ENCODE peak calls at places on chromosomes 4 and X, in four cellular contexts. B is GM12878, L is HepG2, Q is K562. N is an unnamed sample.

GRCh38 chr4:161132715-161133425 is 1030.9 kb downstream of the FSTL5 start:
- DNase-seq in B (peak), L (no peak), Q (no peak), N (no peak)

GRCh38 chrX:675896-676295 is 45.3 kb downstream of the SHOX start:
- DNase-seq in B (no peak), L (no peak), Q (no peak), N (no peak)

GRCh38 chr4:69757464-69757863 is 3.0 kb downstream of the SULT1B1 start:
- DNase-seq in B (no peak), L (no peak), Q (no peak), N (no peak)

GRCh38 chr4:154743683-154744340 is at the start of gene LRAT:
- DNase-seq in B (no peak), L (no peak), Q (peak), N (peak)

GRCh38 chr4:1018147-1019020 is 7.0 kb downstream of the FGFRL1 start:
- DNase-seq in B (no peak), L (no peak), Q (peak), N (no peak)

GRCh38 chr4:33685939-33686338 is 2558.4 kb downstream of the ARAP2 start:
- DNase-seq in B (no peak), L (no peak), Q (no peak), N (no peak)

GRCh38 chrX:100994352-100995281 is 25.1 kb downstream of the ARL13A start:
- DNase-seq in B (peak), L (peak), Q (peak), N (no peak)

GRCh38 chr4:150280081-150280950 is 202.1 kb downstream of the DCLK2 start:
- DNase-seq in B (no peak), L (no peak), Q (no peak), N (no peak)

GRCh38 chrX:48665991-48666390 is 17.6 kb upstream of the WAS start:
- DNase-seq in B (no peak), L (no peak), Q (no peak), N (no peak)
- TF ChIP-seq TARDBP in B (no peak), L (no peak), Q (no peak), N (no peak)

DNA sequence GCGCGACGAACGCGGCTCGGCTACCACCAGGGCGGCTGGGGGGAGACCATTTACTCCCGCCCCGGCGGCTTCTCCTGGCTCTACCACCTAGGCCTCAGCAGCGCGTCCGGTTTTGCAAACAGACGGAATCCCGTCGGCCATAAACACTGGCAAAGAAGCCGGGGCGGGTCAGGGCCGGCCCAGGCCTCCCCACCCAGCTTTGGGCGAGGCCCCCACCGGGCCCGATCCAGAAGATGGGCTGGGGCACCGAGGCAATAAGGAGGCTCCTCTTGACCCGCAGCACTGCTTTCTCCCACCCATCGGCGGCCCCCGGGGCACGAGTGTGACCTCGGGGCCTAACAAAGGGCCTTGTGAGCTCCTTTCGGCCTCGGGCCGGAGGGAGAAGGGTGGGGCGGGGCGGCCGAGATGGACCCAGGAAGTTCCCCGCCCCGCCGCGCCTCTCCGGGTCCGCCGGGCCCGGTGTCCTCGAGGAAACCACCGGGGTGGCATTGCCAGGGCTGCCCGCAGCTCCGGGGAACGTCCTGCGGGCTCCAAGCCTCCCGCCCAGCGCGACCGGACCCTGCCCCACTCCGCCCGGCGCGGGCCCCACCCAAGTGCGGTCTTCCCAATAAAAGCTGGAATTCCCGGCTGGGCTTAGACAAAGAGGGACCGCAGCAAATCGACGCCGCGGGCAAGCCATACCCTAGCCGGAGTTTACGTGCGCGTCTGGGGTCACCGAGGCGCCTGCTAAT is 5.9 kb downstream of the BCOR start:
- DNase-seq in B (no peak), L (no peak), Q (no peak), N (no peak)
- TF ChIP-seq TARDBP in B (no peak), L (no peak), Q (no peak), N (no peak)

GRCh38 chr4:3721627-3722026 is 44.6 kb upstream of the ADRA2C start:
- DNase-seq in B (no peak), L (no peak), Q (no peak), N (no peak)
- TF ChIP-seq TARDBP in B (no peak), L (no peak), Q (no peak), N (no peak)

DNA sequence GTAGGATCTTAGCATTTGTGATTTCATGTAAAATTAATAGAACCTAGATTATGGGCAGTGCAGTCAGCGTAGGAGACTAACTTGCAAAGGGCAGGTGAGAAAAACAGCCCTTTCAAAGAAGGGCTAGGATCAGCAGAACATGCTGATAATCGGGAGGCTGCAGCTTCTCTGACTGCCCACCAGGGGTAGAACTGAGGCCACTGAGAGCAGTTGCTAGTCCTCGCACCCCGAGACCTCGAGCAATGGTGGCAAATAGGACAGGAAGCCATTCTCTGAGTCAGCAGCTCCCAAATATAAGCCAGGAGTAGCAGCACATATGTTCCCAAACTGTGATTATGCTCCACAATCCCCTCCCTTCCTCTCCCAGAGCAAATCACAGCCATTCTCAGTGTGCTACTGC is 186.4 kb downstream of the MSL3 start:
- DNase-seq in B (no peak), L (no peak), Q (peak), N (peak)
- TF ChIP-seq TARDBP in B (no peak), L (no peak), Q (no peak), N (no peak)

GRCh38 chrX:109774706-109775105 is 41.6 kb upstream of the ACSL4 start:
- DNase-seq in B (peak), L (peak), Q (peak), N (no peak)
- TF ChIP-seq TARDBP in B (no peak), L (no peak), Q (no peak), N (no peak)

GRCh38 chr4:83852085-83852451 is 316.2 kb downstream of the GPAT3 start:
- DNase-seq in B (no peak), L (peak), Q (no peak), N (no peak)

GRCh38 chr4:83855044-83855443 is 319.1 kb downstream of the GPAT3 start:
- DNase-seq in B (no peak), L (peak), Q (no peak), N (no peak)

GRCh38 chr4:83846193-83846830 is 310.4 kb downstream of the GPAT3 start:
- DNase-seq in B (no peak), L (no peak), Q (no peak), N (no peak)

GRCh38 chr4:83850435-83850834 is 314.5 kb downstream of the GPAT3 start:
- DNase-seq in B (no peak), L (no peak), Q (no peak), N (no peak)

GRCh38 chr4:83851261-83852084 is 315.6 kb downstream of the GPAT3 start:
- DNase-seq in B (no peak), L (peak), Q (no peak), N (no peak)
- TF ChIP-seq TARDBP in B (no peak), L (no peak), Q (no peak), N (no peak)

GRCh38 chr4:98377626-98378025 is 116.4 kb downstream of the RAP1GDS1 start:
- DNase-seq in B (no peak), L (no peak), Q (no peak), N (no peak)
- TF ChIP-seq TARDBP in B (no peak), L (no peak), Q (no peak), N (no peak)

GRCh38 chrX:16711219-16712115 is 1.0 kb downstream of the CTPS2 start:
- DNase-seq in B (no peak), L (peak), Q (peak), N (no peak)
- TF ChIP-seq TARDBP in B (no peak), L (no peak), Q (no peak), N (no peak)

N was measured in HEK293T.